ENCODE peak calls at places on chromosomes 7 and 10, in nine cellular contexts. One of them, this sample, is unnamed.

GRCh38 chr10:71827828-71828227 is 23.2 kb downstream of the PSAP start:
- DNase-seq in CD8-positive, alpha-beta T cell: no peak
- DNase-seq in fibroblast of lung: no peak
- DNase-seq in Peyer's patch: no peak
- DNase-seq in CD8-positive, alpha-beta memory T cell: no peak
- DNase-seq in Karpas-422: no peak
- DNase-seq in HCT116: no peak
- DNase-seq in HepG2: no peak
- DNase-seq in CD4-positive, alpha-beta T cell: no peak
- DNase-seq in this sample: no peak

GRCh38 chr10:83222832-83223742 is 916.2 kb upstream of the GHITM start:
- DNase-seq in CD8-positive, alpha-beta T cell: no peak
- DNase-seq in fibroblast of lung: no peak
- DNase-seq in Peyer's patch: no peak
- DNase-seq in CD8-positive, alpha-beta memory T cell: no peak
- DNase-seq in Karpas-422: no peak
- DNase-seq in HCT116: no peak
- DNase-seq in HepG2: no peak
- DNase-seq in CD4-positive, alpha-beta T cell: no peak
- DNase-seq in this sample: no peak

GRCh38 chr10:67976292-67977245 is 92.1 kb downstream of the SIRT1 start:
- DNase-seq in CD8-positive, alpha-beta T cell: no peak
- DNase-seq in fibroblast of lung: no peak
- DNase-seq in Peyer's patch: no peak
- DNase-seq in CD8-positive, alpha-beta memory T cell: no peak
- DNase-seq in Karpas-422: no peak
- DNase-seq in HCT116: no peak
- DNase-seq in HepG2: peak; percentile 13
- DNase-seq in CD4-positive, alpha-beta T cell: no peak
- DNase-seq in this sample: no peak

GRCh38 chr7:150380463-150380862 is 1.3 kb downstream of the ZNF775 start:
- DNase-seq in CD8-positive, alpha-beta T cell: no peak
- DNase-seq in fibroblast of lung: no peak
- DNase-seq in Peyer's patch: no peak
- DNase-seq in CD8-positive, alpha-beta memory T cell: no peak
- DNase-seq in Karpas-422: no peak
- DNase-seq in HCT116: no peak
- DNase-seq in HepG2: no peak
- DNase-seq in CD4-positive, alpha-beta T cell: no peak
- DNase-seq in this sample: no peak

GRCh38 chr7:117656806-117657205 is 177.0 kb downstream of the CFTR start:
- DNase-seq in CD8-positive, alpha-beta T cell: no peak
- DNase-seq in fibroblast of lung: no peak
- DNase-seq in Peyer's patch: no peak
- DNase-seq in CD8-positive, alpha-beta memory T cell: no peak
- DNase-seq in Karpas-422: no peak
- DNase-seq in HCT116: no peak
- DNase-seq in HepG2: no peak
- DNase-seq in CD4-positive, alpha-beta T cell: no peak
- DNase-seq in this sample: no peak

GRCh38 chr7:134513169-134513752 is 14.1 kb upstream of the AKR1B10 start:
- DNase-seq in CD8-positive, alpha-beta T cell: no peak
- DNase-seq in fibroblast of lung: peak; percentile 67
- DNase-seq in Peyer's patch: no peak
- DNase-seq in CD8-positive, alpha-beta memory T cell: peak; percentile 7
- DNase-seq in Karpas-422: peak; percentile 80
- DNase-seq in HCT116: no peak
- DNase-seq in HepG2: peak; percentile 27
- DNase-seq in CD4-positive, alpha-beta T cell: no peak
- DNase-seq in this sample: no peak

GRCh38 chr7:141097430-141097829 is 23.6 kb downstream of the TMEM178B start:
- DNase-seq in CD8-positive, alpha-beta T cell: no peak
- DNase-seq in fibroblast of lung: peak; percentile 5
- DNase-seq in Peyer's patch: no peak
- DNase-seq in CD8-positive, alpha-beta memory T cell: no peak
- DNase-seq in Karpas-422: peak; percentile 65
- DNase-seq in HCT116: no peak
- DNase-seq in HepG2: no peak
- DNase-seq in CD4-positive, alpha-beta T cell: no peak
- DNase-seq in this sample: no peak

GRCh38 chr7:73983437-73984164 is 44.4 kb upstream of the ELN start:
- DNase-seq in CD8-positive, alpha-beta T cell: no peak
- DNase-seq in fibroblast of lung: no peak
- DNase-seq in Peyer's patch: no peak
- DNase-seq in CD8-positive, alpha-beta memory T cell: no peak
- DNase-seq in Karpas-422: no peak
- DNase-seq in HCT116: no peak
- DNase-seq in HepG2: no peak
- DNase-seq in CD4-positive, alpha-beta T cell: no peak
- DNase-seq in this sample: no peak

DNA sequence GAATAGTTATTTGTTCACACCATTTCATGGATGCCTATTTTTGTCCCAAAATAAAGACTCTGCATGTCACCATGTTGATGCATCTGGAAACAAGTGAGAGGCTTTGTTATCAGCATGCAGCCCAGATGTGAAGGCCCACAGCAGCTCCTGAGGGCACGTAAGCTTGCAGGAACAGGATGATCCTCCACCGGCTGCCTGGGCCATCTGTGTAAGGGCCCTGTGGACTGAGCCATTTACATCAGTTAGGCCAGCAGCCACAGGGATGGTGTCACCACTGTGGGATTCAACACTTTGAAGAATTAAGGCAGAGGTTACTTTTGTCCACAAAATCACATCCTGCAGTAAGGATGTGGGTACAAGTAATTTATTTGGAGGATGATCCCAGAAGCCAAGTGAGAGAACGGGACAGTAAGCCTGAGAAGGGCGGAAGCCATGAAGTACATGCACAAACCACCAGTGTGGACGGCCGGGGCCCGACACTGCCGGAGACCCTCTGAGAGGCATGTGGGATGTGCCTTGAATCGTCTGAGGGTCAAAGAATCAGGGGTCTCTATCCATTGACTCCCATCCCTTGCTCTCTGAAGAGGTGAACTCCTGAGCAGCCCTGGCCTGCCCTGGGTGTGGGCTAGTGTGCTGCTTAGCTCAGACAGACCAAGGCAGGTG is 609.7 kb downstream of the DNAJB6 start:
- DNase-seq in CD8-positive, alpha-beta T cell: no peak
- DNase-seq in fibroblast of lung: no peak
- DNase-seq in Peyer's patch: no peak
- DNase-seq in CD8-positive, alpha-beta memory T cell: no peak
- DNase-seq in Karpas-422: no peak
- DNase-seq in HCT116: no peak
- DNase-seq in HepG2: no peak
- DNase-seq in CD4-positive, alpha-beta T cell: no peak
- DNase-seq in this sample: no peak
- H3K9me3 ChIP-seq in CD8-positive, alpha-beta T cell: no peaks in the 10 kb centered on the region
- H3K9me3 ChIP-seq in fibroblast of lung: no peaks in the 10 kb centered on the region
- H3K9me3 ChIP-seq in Peyer's patch: no peaks in the 10 kb centered on the region
- H3K9me3 ChIP-seq in CD8-positive, alpha-beta memory T cell: no peaks in the 10 kb centered on the region
- H3K9me3 ChIP-seq in Karpas-422: no peaks in the 10 kb centered on the region
- H3K9me3 ChIP-seq in HCT116: no peaks in the 10 kb centered on the region
- H3K9me3 ChIP-seq in HepG2: peaks cover 8% of the 10 kb centered on the region
- H3K9me3 ChIP-seq in CD4-positive, alpha-beta T cell: peaks cover 12% of the 10 kb centered on the region
- H3K9me3 ChIP-seq in this sample: no peaks in the 10 kb centered on the region

GRCh38 chr7:17040701-17041100 is 158.9 kb upstream of the AGR3 start:
- DNase-seq in CD8-positive, alpha-beta T cell: no peak
- DNase-seq in fibroblast of lung: no peak
- DNase-seq in Peyer's patch: no peak
- DNase-seq in CD8-positive, alpha-beta memory T cell: no peak
- DNase-seq in Karpas-422: no peak
- DNase-seq in HCT116: no peak
- DNase-seq in HepG2: no peak
- DNase-seq in CD4-positive, alpha-beta T cell: no peak
- DNase-seq in this sample: no peak

GRCh38 chr7:17043012-17043877 is 161.5 kb upstream of the AGR3 start:
- DNase-seq in CD8-positive, alpha-beta T cell: no peak
- DNase-seq in fibroblast of lung: peak; percentile 55
- DNase-seq in Peyer's patch: no peak
- DNase-seq in CD8-positive, alpha-beta memory T cell: no peak
- DNase-seq in Karpas-422: no peak
- DNase-seq in HCT116: no peak
- DNase-seq in HepG2: no peak
- DNase-seq in CD4-positive, alpha-beta T cell: no peak
- DNase-seq in this sample: no peak

GRCh38 chr7:17041324-17041723 is 159.5 kb upstream of the AGR3 start:
- DNase-seq in CD8-positive, alpha-beta T cell: no peak
- DNase-seq in fibroblast of lung: peak; percentile 90
- DNase-seq in Peyer's patch: no peak
- DNase-seq in CD8-positive, alpha-beta memory T cell: no peak
- DNase-seq in Karpas-422: no peak
- DNase-seq in HCT116: no peak
- DNase-seq in HepG2: peak; percentile 3
- DNase-seq in CD4-positive, alpha-beta T cell: no peak
- DNase-seq in this sample: no peak

GRCh38 chr7:17044396-17044795 is 162.6 kb upstream of the AGR3 start:
- DNase-seq in CD8-positive, alpha-beta T cell: no peak
- DNase-seq in fibroblast of lung: no peak
- DNase-seq in Peyer's patch: no peak
- DNase-seq in CD8-positive, alpha-beta memory T cell: no peak
- DNase-seq in Karpas-422: no peak
- DNase-seq in HCT116: no peak
- DNase-seq in HepG2: peak; percentile 10
- DNase-seq in CD4-positive, alpha-beta T cell: no peak
- DNase-seq in this sample: no peak

GRCh38 chr7:17042211-17042610 is 160.4 kb upstream of the AGR3 start:
- DNase-seq in CD8-positive, alpha-beta T cell: no peak
- DNase-seq in fibroblast of lung: no peak
- DNase-seq in Peyer's patch: no peak
- DNase-seq in CD8-positive, alpha-beta memory T cell: no peak
- DNase-seq in Karpas-422: no peak
- DNase-seq in HCT116: no peak
- DNase-seq in HepG2: no peak
- DNase-seq in CD4-positive, alpha-beta T cell: no peak
- DNase-seq in this sample: no peak
- H3K27ac ChIP-seq in CD8-positive, alpha-beta T cell: no peak overlapping the region
- H3K27ac ChIP-seq in fibroblast of lung: peak overlapping the region; percentile 74
- H3K27ac ChIP-seq in Peyer's patch: no peak overlapping the region
- H3K27ac ChIP-seq in CD8-positive, alpha-beta memory T cell: no peak overlapping the region
- H3K27ac ChIP-seq in Karpas-422: no peak overlapping the region
- H3K27ac ChIP-seq in HCT116: no peak overlapping the region
- H3K27ac ChIP-seq in HepG2: no peak overlapping the region
- H3K27ac ChIP-seq in CD4-positive, alpha-beta T cell: no peak overlapping the region
- H3K27ac ChIP-seq in this sample: no peak overlapping the region

GRCh38 chr10:131569851-131570715 is 258.6 kb upstream of the TCERG1L start:
- DNase-seq in CD8-positive, alpha-beta T cell: no peak
- DNase-seq in fibroblast of lung: no peak
- DNase-seq in Peyer's patch: no peak
- DNase-seq in CD8-positive, alpha-beta memory T cell: no peak
- DNase-seq in Karpas-422: peak; percentile 66
- DNase-seq in HCT116: no peak
- DNase-seq in HepG2: no peak
- DNase-seq in CD4-positive, alpha-beta T cell: no peak
- DNase-seq in this sample: no peak

GRCh38 chr10:131571346-131571745 is 259.8 kb upstream of the TCERG1L start:
- DNase-seq in CD8-positive, alpha-beta T cell: no peak
- DNase-seq in fibroblast of lung: no peak
- DNase-seq in Peyer's patch: peak; percentile 8
- DNase-seq in CD8-positive, alpha-beta memory T cell: no peak
- DNase-seq in Karpas-422: no peak
- DNase-seq in HCT116: no peak
- DNase-seq in HepG2: no peak
- DNase-seq in CD4-positive, alpha-beta T cell: no peak
- DNase-seq in this sample: no peak

GRCh38 chr10:131567279-131568162 is 256.0 kb upstream of the TCERG1L start:
- DNase-seq in CD8-positive, alpha-beta T cell: no peak
- DNase-seq in fibroblast of lung: no peak
- DNase-seq in Peyer's patch: no peak
- DNase-seq in CD8-positive, alpha-beta memory T cell: no peak
- DNase-seq in Karpas-422: no peak
- DNase-seq in HCT116: no peak
- DNase-seq in HepG2: no peak
- DNase-seq in CD4-positive, alpha-beta T cell: no peak
- DNase-seq in this sample: no peak

GRCh38 chr10:131570716-131571307 is 259.3 kb upstream of the TCERG1L start:
- DNase-seq in CD8-positive, alpha-beta T cell: no peak
- DNase-seq in fibroblast of lung: no peak
- DNase-seq in Peyer's patch: no peak
- DNase-seq in CD8-positive, alpha-beta memory T cell: no peak
- DNase-seq in Karpas-422: no peak
- DNase-seq in HCT116: no peak
- DNase-seq in HepG2: no peak
- DNase-seq in CD4-positive, alpha-beta T cell: no peak
- DNase-seq in this sample: no peak

DNA sequence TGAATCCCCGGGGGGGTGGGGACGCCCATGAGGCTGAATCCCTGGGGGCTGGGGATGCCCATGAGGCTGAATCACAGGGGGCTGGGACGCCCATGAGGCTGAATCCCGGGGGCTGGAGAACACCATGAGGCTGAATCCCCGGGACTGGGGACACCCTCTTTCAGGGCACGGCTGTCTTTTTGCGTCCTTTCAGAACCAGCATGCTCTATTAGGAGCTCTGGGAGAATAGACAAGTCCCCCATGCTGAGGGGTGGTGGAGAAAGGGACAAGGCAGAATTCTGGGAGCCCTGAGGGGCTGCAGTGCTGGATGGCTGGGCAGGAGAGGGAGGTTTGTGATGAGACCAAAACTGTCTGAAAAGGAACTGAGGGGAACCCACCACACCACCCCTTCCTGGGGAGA is 257.3 kb upstream of the TCERG1L start:
- DNase-seq in CD8-positive, alpha-beta T cell: no peak
- DNase-seq in fibroblast of lung: no peak
- DNase-seq in Peyer's patch: no peak
- DNase-seq in CD8-positive, alpha-beta memory T cell: no peak
- DNase-seq in Karpas-422: no peak
- DNase-seq in HCT116: no peak
- DNase-seq in HepG2: no peak
- DNase-seq in CD4-positive, alpha-beta T cell: no peak
- DNase-seq in this sample: no peak
- H3K9me3 ChIP-seq in CD8-positive, alpha-beta T cell: no peaks in the 10 kb centered on the region
- H3K9me3 ChIP-seq in fibroblast of lung: no peaks in the 10 kb centered on the region
- H3K9me3 ChIP-seq in Peyer's patch: no peaks in the 10 kb centered on the region
- H3K9me3 ChIP-seq in CD8-positive, alpha-beta memory T cell: no peaks in the 10 kb centered on the region
- H3K9me3 ChIP-seq in Karpas-422: no peaks in the 10 kb centered on the region
- H3K9me3 ChIP-seq in HCT116: no peaks in the 10 kb centered on the region
- H3K9me3 ChIP-seq in HepG2: no peaks in the 10 kb centered on the region
- H3K9me3 ChIP-seq in CD4-positive, alpha-beta T cell: no peaks in the 10 kb centered on the region
- H3K9me3 ChIP-seq in this sample: no peaks in the 10 kb centered on the region

GRCh38 chr10:69645751-69646687 is 16.0 kb downstream of the FAM241B start:
- DNase-seq in CD8-positive, alpha-beta T cell: no peak
- DNase-seq in fibroblast of lung: no peak
- DNase-seq in Peyer's patch: no peak
- DNase-seq in CD8-positive, alpha-beta memory T cell: no peak
- DNase-seq in Karpas-422: no peak
- DNase-seq in HCT116: no peak
- DNase-seq in HepG2: no peak
- DNase-seq in CD4-positive, alpha-beta T cell: no peak
- DNase-seq in this sample: no peak

GRCh38 chr10:69644658-69645295 is 14.7 kb downstream of the FAM241B start:
- DNase-seq in CD8-positive, alpha-beta T cell: no peak
- DNase-seq in fibroblast of lung: peak; percentile 58
- DNase-seq in Peyer's patch: no peak
- DNase-seq in CD8-positive, alpha-beta memory T cell: no peak
- DNase-seq in Karpas-422: peak; percentile 81
- DNase-seq in HCT116: peak; percentile 35
- DNase-seq in HepG2: peak; percentile 21
- DNase-seq in CD4-positive, alpha-beta T cell: peak; percentile 19
- DNase-seq in this sample: peak; percentile 22

GRCh38 chr10:69645296-69645665 is 15.2 kb downstream of the FAM241B start:
- DNase-seq in CD8-positive, alpha-beta T cell: no peak
- DNase-seq in fibroblast of lung: no peak
- DNase-seq in Peyer's patch: no peak
- DNase-seq in CD8-positive, alpha-beta memory T cell: no peak
- DNase-seq in Karpas-422: no peak
- DNase-seq in HCT116: no peak
- DNase-seq in HepG2: no peak
- DNase-seq in CD4-positive, alpha-beta T cell: no peak
- DNase-seq in this sample: no peak

GRCh38 chr10:69642747-69643146 is 12.7 kb downstream of the FAM241B start:
- DNase-seq in CD8-positive, alpha-beta T cell: no peak
- DNase-seq in fibroblast of lung: no peak
- DNase-seq in Peyer's patch: no peak
- DNase-seq in CD8-positive, alpha-beta memory T cell: no peak
- DNase-seq in Karpas-422: no peak
- DNase-seq in HCT116: no peak
- DNase-seq in HepG2: no peak
- DNase-seq in CD4-positive, alpha-beta T cell: no peak
- DNase-seq in this sample: no peak

DNA sequence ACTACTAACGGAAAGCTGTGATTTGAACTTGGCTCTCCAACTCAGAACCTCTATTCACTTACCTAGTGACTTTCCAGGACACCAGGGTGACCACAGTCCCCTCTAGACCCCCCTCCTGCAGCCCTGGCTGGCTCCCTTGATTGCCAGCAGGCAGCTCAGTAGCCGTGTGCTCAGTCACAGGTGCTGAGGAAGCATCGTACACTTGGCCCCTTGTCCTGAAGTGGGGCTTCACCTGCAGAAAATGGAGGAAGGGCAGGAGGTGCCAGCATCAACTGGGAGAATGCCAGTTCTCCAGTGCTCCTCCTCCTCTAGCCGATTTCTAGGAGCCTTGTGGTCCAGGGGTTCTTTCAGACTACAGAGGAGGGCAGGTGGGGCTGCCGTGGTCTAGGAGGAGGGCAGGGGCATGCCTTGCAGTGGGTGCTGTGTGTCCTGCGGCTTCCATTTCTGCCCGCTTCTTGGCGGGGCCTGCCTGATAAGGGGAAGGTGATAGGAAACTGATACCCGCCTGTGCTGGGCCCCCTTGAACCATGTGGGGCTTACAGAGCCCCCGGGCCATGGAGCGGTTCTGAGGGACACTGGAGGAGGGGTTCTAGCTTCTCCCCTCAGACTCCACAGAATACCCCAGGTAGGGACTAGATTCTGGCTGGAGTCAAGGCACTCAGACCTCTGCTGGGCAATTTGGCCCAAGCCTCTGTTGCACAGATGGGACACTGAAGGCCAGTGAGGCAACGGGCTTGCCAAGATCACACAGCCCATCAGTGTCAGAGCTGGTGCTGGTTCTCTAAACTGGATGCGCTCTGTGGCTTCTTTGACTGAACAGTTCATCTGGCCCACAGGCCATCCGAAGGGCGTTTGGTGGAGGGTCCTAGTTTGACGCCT is 14.0 kb downstream of the FAM241B start:
- DNase-seq in CD8-positive, alpha-beta T cell: no peak
- DNase-seq in fibroblast of lung: no peak
- DNase-seq in Peyer's patch: no peak
- DNase-seq in CD8-positive, alpha-beta memory T cell: no peak
- DNase-seq in Karpas-422: no peak
- DNase-seq in HCT116: no peak
- DNase-seq in HepG2: no peak
- DNase-seq in CD4-positive, alpha-beta T cell: no peak
- DNase-seq in this sample: no peak
- H3K27ac ChIP-seq in CD8-positive, alpha-beta T cell: no peak overlapping the region
- H3K27ac ChIP-seq in fibroblast of lung: no peak overlapping the region
- H3K27ac ChIP-seq in Peyer's patch: no peak overlapping the region
- H3K27ac ChIP-seq in CD8-positive, alpha-beta memory T cell: no peak overlapping the region
- H3K27ac ChIP-seq in Karpas-422: no peak overlapping the region
- H3K27ac ChIP-seq in HCT116: no peak overlapping the region
- H3K27ac ChIP-seq in HepG2: no peak overlapping the region
- H3K27ac ChIP-seq in CD4-positive, alpha-beta T cell: no peak overlapping the region
- H3K27ac ChIP-seq in this sample: no peak overlapping the region